ENCODE peak calls at places on chromosomes 11 and 22, in six cellular contexts. F, M, U, P, B and L are unnamed samples.

GRCh38 chr11:19598456-19598855 is 114.2 kb upstream of the NAV2 start:
- DNase-seq in F (no peak), M (no peak), U (no peak), P (no peak), B (no peak), L (no peak)

GRCh38 chr11:1130276-1131032 is 27.3 kb upstream of the MUC5AC start:
- DNase-seq in F (peak; percentile 48), M (no peak), U (no peak), P (peak; percentile 2), B (no peak), L (no peak)

GRCh38 chr11:69560141-69560790 is 78.8 kb downstream of the LINC01488 start:
- DNase-seq in F (no peak), M (no peak), U (no peak), P (no peak), B (no peak), L (no peak)

GRCh38 chr11:8015753-8016239 is 28.7 kb downstream of the EIF3F start:
- DNase-seq in F (no peak), M (no peak), U (peak; percentile 34), P (no peak), B (no peak), L (no peak)

GRCh38 chr11:56331861-56332491 is 13.9 kb upstream of the OR8K1 start:
- DNase-seq in F (no peak), M (no peak), U (no peak), P (no peak), B (no peak), L (no peak)

GRCh38 chr11:2703487-2704141 is 3.8 kb upstream of the KCNQ1OT1 start:
- DNase-seq in F (peak; percentile 61), M (no peak), U (no peak), P (no peak), B (no peak), L (no peak)

GRCh38 chr11:121703166-121703565 is 250.4 kb upstream of the SORL1-AS1 start:
- DNase-seq in F (no peak), M (no peak), U (no peak), P (no peak), B (no peak), L (no peak)

GRCh38 chr11:126176853-126177470 is 34.5 kb downstream of the RPUSD4 start:
- DNase-seq in F (no peak), M (no peak), U (no peak), P (no peak), B (no peak), L (no peak)

GRCh38 chr22:43337385-43337784 is 5.8 kb downstream of the SCUBE1 start:
- DNase-seq in F (no peak), M (no peak), U (no peak), P (no peak), B (no peak), L (no peak)

GRCh38 chr22:50581031-50581949 is 1.4 kb downstream of the CHKB start:
- DNase-seq in F (no peak), M (no peak), U (no peak), P (no peak), B (no peak), L (no peak)

GRCh38 chr22:33850724-33851123 is 69.6 kb downstream of the LARGE1 start:
- DNase-seq in F (no peak), M (no peak), U (no peak), P (no peak), B (no peak), L (no peak)

GRCh38 chr11:113954235-113954634 is 20.7 kb upstream of the HTR3A start:
- DNase-seq in F (no peak), M (no peak), U (no peak), P (no peak), B (no peak), L (no peak)

GRCh38 chr22:27718186-27719032 is 83.1 kb downstream of the MN1 start:
- DNase-seq in F (peak; percentile 92), M (no peak), U (peak; percentile 89), P (no peak), B (no peak), L (peak; percentile 31)

GRCh38 chr11:112216591-112217105 is 9.6 kb upstream of the PTS start:
- DNase-seq in F (no peak), M (no peak), U (no peak), P (no peak), B (no peak), L (no peak)

GRCh38 chr11:74685338-74685737 is 45.9 kb downstream of the CHRDL2 start:
- DNase-seq in F (no peak), M (no peak), U (no peak), P (no peak), B (no peak), L (no peak)

GRCh38 chr22:24134090-24134846 is 47.0 kb upstream of the SUSD2 start:
- DNase-seq in F (no peak), M (peak; percentile 65), U (no peak), P (peak; percentile 88), B (peak; percentile 49), L (no peak)

GRCh38 chr11:112344040-112344413 is 83.4 kb upstream of the PLET1 start:
- DNase-seq in F (no peak), M (no peak), U (no peak), P (no peak), B (no peak), L (no peak)

GRCh38 chr11:48107188-48107704 is 109.4 kb upstream of the OR4B1 start:
- DNase-seq in F (no peak), M (no peak), U (no peak), P (no peak), B (no peak), L (no peak)

GRCh38 chr11:132126973-132127900 is 756.8 kb downstream of the NTM start:
- DNase-seq in F (peak; percentile 71), M (peak; percentile 19), U (peak; percentile 70), P (peak; percentile 83), B (peak; percentile 62), L (no peak)

GRCh38 chr11:111715142-111715816 is 50.9 kb downstream of the PPP2R1B start:
- DNase-seq in F (no peak), M (no peak), U (no peak), P (no peak), B (no peak), L (no peak)

GRCh38 chr22:50216161-50216683 is 15.4 kb downstream of the SELENOO start:
- DNase-seq in F (peak; percentile 62), M (no peak), U (no peak), P (no peak), B (no peak), L (no peak)

GRCh38 chr22:40394607-40395006 is 24.2 kb downstream of the SGSM3 start:
- DNase-seq in F (no peak), M (no peak), U (no peak), P (no peak), B (no peak), L (no peak)